ENCODE peak calls at places on chromosomes 6 and 20, in ten cellular contexts. N is cardiac muscle cell; X is CD4-positive, alpha-beta T cell; K is GM23338; Q is right atrium auricular region; C is lower lobe of right lung; Z is CD8-positive, alpha-beta T cell; P is A549; B is heart right ventricle; F is left lung. E is an unnamed sample.
A peak's percentile ranks its signal among the peaks of the same experiment; 100 is the strongest.

GRCh38 chr6:35017461-35018183 is 123.5 kb downstream of the TCP11 start:
- DNase-seq in N (no peak), X (no peak), K (no peak), Q (peak; percentile 81), C (peak; percentile 62), Z (no peak), P (no peak), B (peak; percentile 64), F (peak; percentile 80), E (no peak)

GRCh38 chr6:15255481-15256414 is 9.9 kb downstream of the JARID2 start:
- DNase-seq in N (no peak), X (no peak), K (no peak), Q (no peak), C (no peak), Z (no peak), P (no peak), B (no peak), F (no peak), E (no peak)

GRCh38 chr20:36339646-36340592 is 33.8 kb downstream of the DLGAP4 start:
- DNase-seq in N (no peak), X (no peak), K (peak; percentile 76), Q (no peak), C (no peak), Z (no peak), P (no peak), B (no peak), F (peak; percentile 48), E (no peak)

GRCh38 chr20:37651932-37652331 is 41.9 kb upstream of the CTNNBL1 start:
- DNase-seq in N (peak; percentile 45), X (no peak), K (peak; percentile 77), Q (no peak), C (peak; percentile 62), Z (no peak), P (peak; percentile 43), B (peak; percentile 35), F (no peak), E (no peak)

GRCh38 chr20:40683894-40684268 is 5.2 kb downstream of the MAFB start:
- DNase-seq in N (no peak), X (no peak), K (peak; percentile 9), Q (no peak), C (no peak), Z (no peak), P (no peak), B (no peak), F (no peak), E (no peak)

GRCh38 chr6:126614642-126615504 is 275.0 kb downstream of the CENPW start:
- DNase-seq in N (no peak), X (no peak), K (peak; percentile 75), Q (no peak), C (no peak), Z (no peak), P (no peak), B (no peak), F (no peak), E (no peak)

GRCh38 chr20:6007094-6007528 is 46.7 kb downstream of the LRRN4 start:
- DNase-seq in N (no peak), X (no peak), K (no peak), Q (no peak), C (no peak), Z (no peak), P (no peak), B (no peak), F (no peak), E (no peak)

GRCh38 chr20:54004397-54004940 is 65.9 kb downstream of the BCAS1 start:
- DNase-seq in N (no peak), X (no peak), K (no peak), Q (no peak), C (no peak), Z (no peak), P (no peak), B (no peak), F (no peak), E (no peak)

GRCh38 chr20:23024701-23025100 is 10.4 kb upstream of the SSTR4 start:
- DNase-seq in N (peak; percentile 53), X (no peak), K (no peak), Q (no peak), C (no peak), Z (no peak), P (no peak), B (no peak), F (no peak), E (no peak)

GRCh38 chr20:3134151-3134550 is 25.5 kb downstream of the FASTKD5 start:
- DNase-seq in N (no peak), X (no peak), K (no peak), Q (no peak), C (no peak), Z (no peak), P (no peak), B (no peak), F (no peak), E (no peak)

GRCh38 chr20:2874456-2874855 is 1.2 kb downstream of the PTPRA start:
- DNase-seq in N (no peak), X (no peak), K (peak; percentile 16), Q (no peak), C (no peak), Z (no peak), P (no peak), B (no peak), F (no peak), E (no peak)

GRCh38 chr20:32611286-32611685 is 26.2 kb upstream of the NOL4L start:
- DNase-seq in N (no peak), X (no peak), K (no peak), Q (no peak), C (no peak), Z (no peak), P (no peak), B (no peak), F (no peak), E (no peak)

GRCh38 chr20:61875221-61875885 is 190.3 kb downstream of the TAF4 start:
- DNase-seq in N (peak; percentile 34), X (no peak), K (peak; percentile 41), Q (no peak), C (no peak), Z (no peak), P (peak; percentile 13), B (peak; percentile 4), F (peak; percentile 65), E (peak; percentile 65)

GRCh38 chr20:504632-505075 is 38.9 kb downstream of the CSNK2A1 start:
- DNase-seq in N (no peak), X (no peak), K (no peak), Q (no peak), C (no peak), Z (no peak), P (no peak), B (no peak), F (no peak), E (no peak)

GRCh38 chr20:52031206-52031573 is 160.4 kb downstream of the ZFP64 start:
- DNase-seq in N (no peak), X (no peak), K (no peak), Q (no peak), C (no peak), Z (no peak), P (no peak), B (no peak), F (no peak), E (no peak)
- H3K27ac ChIP-seq in N (no peak overlapping the region), X (no peak overlapping the region), K (no peak overlapping the region), Q (no peak overlapping the region), C (no peak overlapping the region), Z (no peak overlapping the region), P (peak overlapping the region; percentile 59), B (no peak overlapping the region), F (no peak overlapping the region), E (no peak overlapping the region)

DNA sequence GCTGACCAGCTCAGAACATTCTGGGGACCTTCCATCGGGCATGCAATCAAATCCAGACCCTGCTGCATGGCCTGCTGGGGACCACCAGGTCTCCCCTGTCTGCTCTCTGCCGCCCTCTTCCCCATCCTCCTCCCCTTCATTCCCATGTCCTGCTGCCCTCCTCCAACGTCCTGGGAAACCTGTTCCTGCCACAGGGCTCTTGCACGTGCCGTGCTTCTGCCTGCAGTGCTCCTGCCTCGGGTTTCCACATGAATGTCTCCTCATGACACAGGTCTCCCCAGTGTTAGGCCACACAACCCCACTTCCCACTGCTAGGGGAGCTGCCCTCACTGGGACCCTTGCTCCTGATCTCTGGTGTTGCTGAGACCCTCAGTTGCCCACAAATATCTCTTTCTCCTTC is 37.2 kb downstream of the SULF2 start:
- DNase-seq in N (no peak), X (no peak), K (no peak), Q (no peak), C (no peak), Z (no peak), P (no peak), B (no peak), F (no peak), E (no peak)
- H3K27ac ChIP-seq in N (no peak overlapping the region), X (no peak overlapping the region), K (no peak overlapping the region), Q (peak overlapping the region; percentile 53), C (no peak overlapping the region), Z (no peak overlapping the region), P (no peak overlapping the region), B (no peak overlapping the region), F (no peak overlapping the region), E (no peak overlapping the region)

DNA sequence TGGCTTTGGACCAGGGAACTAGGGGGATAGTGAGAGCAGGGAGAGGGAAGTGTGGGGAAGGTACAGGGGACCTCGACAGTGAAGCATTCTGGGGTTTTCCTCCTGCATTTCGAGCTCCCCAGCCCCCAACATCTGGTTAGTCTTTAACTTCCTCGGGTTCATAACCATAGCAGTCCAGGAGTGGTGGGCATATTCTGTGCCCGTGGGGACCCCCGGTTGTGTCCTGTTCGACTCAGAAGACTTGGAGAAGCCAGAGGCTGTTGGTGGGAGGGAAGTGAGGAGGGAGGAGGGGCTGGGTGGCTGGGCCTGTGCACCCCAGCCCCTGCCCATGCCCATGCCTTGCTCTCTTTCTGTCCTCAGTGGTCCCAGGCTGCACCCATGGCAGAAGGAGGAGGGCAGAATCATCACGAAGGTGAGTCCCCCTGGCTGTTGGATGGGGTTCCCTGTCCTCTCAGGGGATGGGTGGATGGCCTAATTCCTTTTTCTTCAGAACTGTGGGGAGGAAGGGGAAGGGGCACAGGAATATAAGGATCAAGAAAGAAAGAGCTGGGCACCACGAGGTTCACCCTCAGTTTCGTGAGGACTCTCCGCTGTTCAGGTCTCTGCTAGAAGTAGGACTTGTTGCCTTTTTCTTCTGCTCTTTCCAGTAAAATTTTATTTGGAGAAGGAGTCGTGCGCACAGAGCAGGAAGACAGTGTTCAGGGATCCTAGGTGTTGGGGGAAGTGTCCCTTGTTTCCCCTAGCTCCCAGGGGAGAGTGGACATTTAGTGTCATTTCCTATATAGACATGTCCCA is 4.2 kb downstream of the VEGFA start:
- DNase-seq in N (no peak), X (no peak), K (no peak), Q (no peak), C (no peak), Z (no peak), P (no peak), B (no peak), F (no peak), E (no peak)
- H3K27ac ChIP-seq in N (peak overlapping the region; percentile 90), X (no peak overlapping the region), K (peak overlapping the region; percentile 87), Q (peak overlapping the region; percentile 98), C (peak overlapping the region; percentile 92), Z (no peak overlapping the region), P (peak overlapping the region; percentile 97), B (peak overlapping the region; percentile 93), F (peak overlapping the region; percentile 36), E (no peak overlapping the region)

DNA sequence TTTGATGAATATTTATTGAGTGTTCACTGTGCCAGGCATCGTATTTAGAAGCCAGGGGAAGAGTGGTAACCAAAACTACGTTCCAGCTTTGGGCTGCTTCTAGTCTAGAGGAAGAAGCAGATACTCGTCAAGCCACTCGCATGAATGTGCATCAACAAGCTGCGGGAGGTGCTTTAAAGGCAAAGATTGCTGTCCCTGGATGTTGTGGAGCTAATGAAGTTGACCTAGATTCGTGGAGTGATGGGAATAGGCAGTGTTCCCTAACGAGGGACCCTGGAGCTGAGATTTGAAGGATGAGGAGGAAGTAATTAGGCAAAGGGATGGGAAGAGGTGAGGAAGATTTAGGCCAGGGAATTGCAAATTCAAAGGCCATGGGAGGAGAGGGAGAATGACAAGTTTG is 118.9 kb downstream of the TMEM170B start:
- DNase-seq in N (no peak), X (no peak), K (peak; percentile 12), Q (no peak), C (no peak), Z (no peak), P (no peak), B (no peak), F (no peak), E (no peak)
- H3K27ac ChIP-seq in N (no peak overlapping the region), X (no peak overlapping the region), K (no peak overlapping the region), Q (no peak overlapping the region), C (no peak overlapping the region), Z (no peak overlapping the region), P (peak overlapping the region; percentile 80), B (peak overlapping the region; percentile 0), F (no peak overlapping the region), E (no peak overlapping the region)